ENCODE peak calls at places on chromosomes 16 and 17, in seven cellular contexts. V is ELF-1; P is HuH-7.5; L is GM19239; J is activated naive CD4-positive, alpha-beta T cell treated with Interleukin-2 at 50 U/mL for 16 hours; N is RCC 7860; B is T47D. W is an unnamed sample.

GRCh38 chr16:67183-67791 is 5.1 kb downstream of the RHBDF1 start:
- DNase-seq in V (no peak), P (no peak), J (no peak), L (no peak), B (no peak), N (no peak), W (no peak)

GRCh38 chr17:60573139-60573975 is 26.6 kb upstream of the PPM1D start:
- DNase-seq in J (no peak), B (no peak), N (peak), V (peak), L (no peak), P (no peak), W (peak)

GRCh38 chr16:84042879-84043485 is 387 bp upstream of the SLC38A8 start:
- DNase-seq in V (peak), P (no peak), J (no peak), B (peak), N (no peak), L (no peak), W (no peak)

GRCh38 chr17:37607637-37608368 is 1.4 kb downstream of the SYNRG start:
- DNase-seq in J (peak), B (no peak), L (peak), V (no peak), P (no peak), N (no peak), W (no peak)

GRCh38 chr16:78249056-78249455 is 149.6 kb downstream of the WWOX start:
- DNase-seq in V (peak), B (peak), N (no peak), J (no peak), L (no peak), P (peak), W (peak)

GRCh38 chr17:1961187-1961586 is 63.9 kb downstream of the RTN4RL1 start:
- DNase-seq in N (no peak), J (no peak), L (no peak), B (peak), P (no peak), V (peak), W (no peak)

GRCh38 chr16:89230210-89230609 is 12.7 kb downstream of the ZNF778 start:
- DNase-seq in J (no peak), P (no peak), N (no peak), L (no peak), V (no peak), B (no peak), W (no peak)

GRCh38 chr17:42623732-42624596 is 14.5 kb downstream of the TUBG1 start:
- DNase-seq in L (no peak), V (no peak), B (no peak), J (no peak), N (peak), P (no peak), W (no peak)

GRCh38 chr17:75010683-75011406 is 1.6 kb upstream of the MRPL58 start:
- DNase-seq in L (no peak), N (peak), B (peak), J (no peak), V (peak), P (no peak), W (peak)

GRCh38 chr16:49458656-49459445 is 85.2 kb downstream of the C16orf78 start:
- DNase-seq in B (no peak), N (no peak), J (no peak), V (no peak), L (no peak), P (no peak), W (no peak)

GRCh38 chr17:8712698-8713097 is 31.9 kb downstream of the CCDC42 start:
- DNase-seq in J (no peak), P (peak), N (no peak), B (no peak), L (no peak), V (no peak), W (no peak)

GRCh38 chr16:75319513-75320401 is 68.3 kb upstream of the BCAR1 start:
- DNase-seq in N (peak), L (peak), V (no peak), J (no peak), B (no peak), P (no peak), W (no peak)

GRCh38 chr16:74500907-74501306 is 79.6 kb upstream of the CLEC18B start:
- DNase-seq in V (no peak), N (no peak), L (no peak), J (no peak), B (no peak), P (no peak), W (no peak)

GRCh38 chr16:87332150-87332549 is 15.0 kb upstream of the C16orf95 start:
- DNase-seq in N (no peak), P (no peak), L (no peak), J (no peak), B (no peak), V (no peak), W (no peak)

GRCh38 chr16:88905563-88905962 is 39.1 kb upstream of the PABPN1L start:
- DNase-seq in P (no peak), J (no peak), V (no peak), N (no peak), L (peak), B (peak), W (no peak)